ENCODE peak calls at places on chromosomes 1 and 21, in seven cellular contexts. V is HCT116, P is Ammon's horn, J is body of pancreas, A is HEK293T, O is suprapubic skin, W is hepatocyte. M is an unnamed sample.

GRCh38 chr1:234727018-234727757 is 117.2 kb upstream of the IRF2BP2 start:
- DNase-seq in W (no peak), J (no peak), A (no peak), O (peak; percentile 58), V (no peak), P (no peak), M (no peak)

GRCh38 chr1:2347409-2347785 is 44.0 kb downstream of the MORN1 start:
- DNase-seq in A (no peak), P (no peak), O (peak; percentile 40), W (no peak), J (no peak), V (no peak), M (no peak)

GRCh38 chr21:40512590-40512989 is 334.4 kb downstream of the DSCAM start:
- DNase-seq in P (no peak), O (no peak), V (no peak), W (no peak), A (peak; percentile 28), J (peak; percentile 12), M (no peak)

GRCh38 chr1:116881879-116882520 is 27.7 kb upstream of the PTGFRN start:
- DNase-seq in A (peak; percentile 54), P (peak; percentile 73), J (peak; percentile 74), W (peak; percentile 61), V (no peak), O (peak; percentile 80), M (no peak)

GRCh38 chr1:6962390-6962955 is 177.2 kb downstream of the CAMTA1 start:
- DNase-seq in W (peak; percentile 60), A (peak; percentile 82), J (peak; percentile 19), P (no peak), V (peak; percentile 80), O (peak; percentile 68), M (no peak)

GRCh38 chr1:29621826-29622435 is 385.6 kb downstream of the PTPRU start:
- DNase-seq in J (no peak), P (no peak), V (no peak), W (no peak), O (no peak), A (no peak), M (no peak)

GRCh38 chr1:12465126-12465525 is 152.9 kb downstream of the DHRS3 start:
- DNase-seq in J (no peak), P (no peak), O (no peak), W (no peak), V (no peak), A (no peak), M (no peak)

GRCh38 chr21:32653326-32653901 is 41.2 kb upstream of the CFAP298 start:
- DNase-seq in P (no peak), A (peak; percentile 62), V (peak; percentile 15), W (peak; percentile 43), O (no peak), J (peak; percentile 36), M (no peak)

GRCh38 chr1:115496904-115497527 is 144.8 kb upstream of the VANGL1 start:
- DNase-seq in P (no peak), O (no peak), J (no peak), W (peak; percentile 31), A (no peak), V (no peak), M (no peak)

GRCh38 chr1:145964328-145965118 is at the start of the genes ANKRD34A and POLR3GL:
- DNase-seq in J (peak; percentile 98), W (peak; percentile 94), P (peak; percentile 98), O (peak; percentile 98), V (peak; percentile 92), A (peak; percentile 90), M (peak; percentile 91)

GRCh38 chr1:232627645-232628334 is 2.1 kb downstream of the SIPA1L2 start:
- DNase-seq in V (no peak), P (peak; percentile 32), W (peak; percentile 73), O (no peak), J (no peak), A (no peak), M (no peak)

GRCh38 chr1:99629164-99629563 is 16.7 kb upstream of the PALMD start:
- DNase-seq in J (no peak), W (no peak), O (no peak), V (no peak), A (no peak), P (no peak), M (no peak)

GRCh38 chr1:47533176-47534039 is 95.6 kb downstream of the FOXD2 start:
- DNase-seq in J (peak; percentile 34), P (peak; percentile 39), W (peak; percentile 75), A (peak; percentile 42), O (no peak), V (no peak), M (no peak)

GRCh38 chr1:19412654-19413053 is 72.7 kb downstream of the CAPZB start:
- DNase-seq in J (no peak), P (no peak), A (no peak), O (no peak), V (no peak), W (no peak), M (no peak)

GRCh38 chr1:51247022-51247421 is 10.9 kb downstream of the RNF11 start:
- DNase-seq in P (no peak), J (no peak), O (no peak), V (no peak), W (no peak), A (no peak), M (no peak)

GRCh38 chr1:99639945-99640344 is 6.0 kb upstream of the PALMD start:
- DNase-seq in P (no peak), A (no peak), J (no peak), O (no peak), W (no peak), V (no peak), M (no peak)

GRCh38 chr1:35660581-35661473 is 19.5 kb upstream of the PSMB2 start:
- DNase-seq in J (no peak), P (no peak), A (peak; percentile 38), W (peak; percentile 73), V (no peak), O (no peak), M (no peak)

GRCh38 chr1:60589046-60589748 is 493.2 kb upstream of the NFIA start:
- DNase-seq in J (no peak), P (no peak), A (no peak), V (no peak), W (no peak), O (no peak), M (no peak)

GRCh38 chr1:44827197-44828002 is 15.7 kb downstream of the PTCH2 start:
- DNase-seq in A (no peak), V (no peak), J (peak; percentile 42), O (no peak), W (no peak), P (no peak), M (no peak)

GRCh38 chr1:74731399-74732052 is 1.3 kb downstream of the CRYZ start:
- DNase-seq in A (no peak), P (peak; percentile 13), W (peak; percentile 65), O (no peak), V (no peak), J (peak; percentile 63), M (no peak)

GRCh38 chr1:54624466-54625464 is 1.4 kb upstream of the FAM151A start:
- DNase-seq in W (peak; percentile 3), A (no peak), O (peak; percentile 44), P (no peak), J (no peak), V (no peak), M (no peak)

GRCh38 chr1:32828341-32828740 is 10.9 kb downstream of the S100PBP start:
- DNase-seq in O (no peak), W (peak; percentile 21), P (no peak), V (no peak), J (no peak), A (peak; percentile 38), M (no peak)

GRCh38 chr1:94672934-94673333 is 131.4 kb upstream of the F3 start:
- DNase-seq in P (no peak), J (no peak), W (peak; percentile 50), A (no peak), O (no peak), V (no peak), M (no peak)

GRCh38 chr1:219541946-219542345 is 71.0 kb downstream of the ZC3H11B start:
- DNase-seq in W (no peak), O (no peak), J (no peak), P (no peak), V (no peak), A (no peak), M (no peak)

GRCh38 chr1:207651583-207651982 is 6.7 kb downstream of the CR1L start:
- DNase-seq in P (no peak), O (no peak), A (no peak), J (no peak), W (no peak), V (no peak), M (no peak)

GRCh38 chr21:27320868-27321267 is 354.0 kb upstream of the ADAMTS5 start:
- DNase-seq in A (no peak), O (no peak), V (no peak), P (no peak), W (no peak), J (no peak), M (no peak)

GRCh38 chr1:231557898-231558710 is 29.6 kb downstream of the TSNAX start:
- DNase-seq in V (no peak), W (no peak), P (no peak), O (no peak), J (no peak), A (no peak), M (no peak)

GRCh38 chr1:175383239-175383638 is 190.7 kb upstream of the KIAA0040 start:
- DNase-seq in V (no peak), A (no peak), O (no peak), W (no peak), J (no peak), P (no peak), M (no peak)

GRCh38 chr1:1907098-1907736 is 7.8 kb upstream of the CALML6 start:
- DNase-seq in V (peak; percentile 13), P (no peak), A (no peak), W (peak; percentile 28), J (peak; percentile 45), O (peak; percentile 72), M (no peak)

GRCh38 chr1:118081387-118081786 is 103.6 kb downstream of the SPAG17 start:
- DNase-seq in P (no peak), V (no peak), O (no peak), A (no peak), W (peak; percentile 28), J (no peak), M (no peak)

GRCh38 chr1:3121401-3122215 is 52.6 kb downstream of the PRDM16 start:
- DNase-seq in A (no peak), V (no peak), W (no peak), P (no peak), J (no peak), O (no peak), M (no peak)